ENCODE peak calls at places on chromosomes 13 and 19, in eight cellular contexts. W is T-helper 22 cell; J is coronary artery; U is stomach; C is spleen; O is activated CD4-positive, CD25-positive, alpha-beta regulatory T cell; L is small intestine; B is heart right ventricle. X is an unnamed sample.

GRCh38 chr19:11339254-11340098 is at the start of gene RAB3D:
- DNase-seq in C (peak), L (peak), B (peak), U (peak), W (peak), J (peak), O (peak), X (peak)

GRCh38 chr19:50458396-50459066 is 17.8 kb upstream of the EMC10 start:
- DNase-seq in B (no peak), C (no peak), W (no peak), U (no peak), L (no peak), O (no peak), J (no peak), X (no peak)

GRCh38 chr13:50410921-50411712 is 395.9 kb downstream of the KCNRG start:
- DNase-seq in B (no peak), L (no peak), W (no peak), J (no peak), U (no peak), O (no peak), C (no peak), X (no peak)

GRCh38 chr13:99199541-99200432 is 867 bp upstream of the UBAC2 start:
- DNase-seq in L (peak), O (no peak), B (no peak), J (no peak), C (no peak), U (no peak), W (peak), X (no peak)

GRCh38 chr19:4537953-4538600 is 1.8 kb downstream of the LRG1 start:
- DNase-seq in O (no peak), B (no peak), U (no peak), C (no peak), W (no peak), L (no peak), J (no peak), X (no peak)

GRCh38 chr13:51781246-51782022 is 22.5 kb downstream of the DHRS12 start:
- DNase-seq in W (no peak), L (peak), O (no peak), B (no peak), C (no peak), U (peak), J (no peak), X (no peak)

GRCh38 chr19:33746159-33746558 is 50.5 kb upstream of the KCTD15 start:
- DNase-seq in B (no peak), C (no peak), W (no peak), J (no peak), O (no peak), L (no peak), U (no peak), X (no peak)

GRCh38 chr13:106521101-106521799 is 14.2 kb downstream of the EFNB2 start:
- DNase-seq in W (no peak), U (no peak), J (no peak), B (no peak), O (no peak), C (no peak), L (no peak), X (no peak)

GRCh38 chr19:48921721-48922500 is 11.6 kb upstream of the DHDH start:
- DNase-seq in U (no peak), C (no peak), J (no peak), O (no peak), L (no peak), B (no peak), W (no peak), X (no peak)

GRCh38 chr19:7781157-7781556 is 18.1 kb downstream of the CLEC4M start:
- DNase-seq in W (no peak), L (no peak), B (no peak), O (no peak), J (no peak), C (peak), U (no peak), X (peak)

X was measured in upper lobe of right lung.